ENCODE peak calls at places on chromosomes 4 and X, in seven cellular contexts. D is left ventricle myocardium inferior; T is mucosa of descending colon; O is fibroblast of mammary gland; Y is CD8-positive, alpha-beta T cell; V is bronchial epithelial cell; J is pancreas. E is an unnamed sample.

GRCh38 chr4:40149960-40150385 is 46.9 kb upstream of the RHOH start:
- DNase-seq in D (peak; percentile 19), T (peak; percentile 82), O (peak; percentile 84), Y (peak; percentile 80), V (peak; percentile 71), J (peak; percentile 51), E (peak; percentile 22)

GRCh38 chr4:23368081-23368697 is 521.7 kb downstream of the PPARGC1A start:
- DNase-seq in D (no peak), T (peak; percentile 67), O (no peak), Y (no peak), V (peak; percentile 21), J (no peak), E (no peak)

GRCh38 chrX:35090801-35091200 is 148.2 kb downstream of the FAM47B start:
- DNase-seq in D (no peak), T (no peak), O (no peak), Y (no peak), V (no peak), J (no peak), E (no peak)

GRCh38 chrX:118761950-118762725 is 34.7 kb downstream of the IL13RA1 start:
- DNase-seq in D (no peak), T (no peak), O (peak; percentile 5), Y (no peak), V (no peak), J (no peak), E (no peak)

GRCh38 chr4:138816883-138817282 is 198.7 kb upstream of the NOCT start:
- DNase-seq in D (no peak), T (no peak), O (no peak), Y (no peak), V (no peak), J (no peak), E (no peak)

GRCh38 chr4:184385705-184386141 is 88.6 kb downstream of the IRF2 start:
- DNase-seq in D (peak; percentile 70), T (peak; percentile 88), O (no peak), Y (no peak), V (no peak), J (no peak), E (no peak)

GRCh38 chrX:106246511-106246910 is 78.4 kb downstream of the PWWP3B start:
- DNase-seq in D (no peak), T (no peak), O (peak; percentile 60), Y (no peak), V (peak; percentile 78), J (no peak), E (peak; percentile 49)

GRCh38 chrX:46444011-46444410 is 101.2 kb downstream of the ZNF674 start:
- DNase-seq in D (no peak), T (no peak), O (peak; percentile 89), Y (no peak), V (peak; percentile 78), J (no peak), E (peak; percentile 90)

GRCh38 chrX:101550362-101550761 is at the start of gene ARMCX1:
- DNase-seq in D (peak; percentile 70), T (peak; percentile 54), O (peak; percentile 84), Y (no peak), V (peak; percentile 44), J (peak; percentile 61), E (peak; percentile 67)

GRCh38 chrX:149504226-149504914 is 736 bp downstream of the IDS start:
- DNase-seq in D (no peak), T (no peak), O (peak; percentile 9), Y (peak; percentile 58), V (no peak), J (no peak), E (no peak)

DNA sequence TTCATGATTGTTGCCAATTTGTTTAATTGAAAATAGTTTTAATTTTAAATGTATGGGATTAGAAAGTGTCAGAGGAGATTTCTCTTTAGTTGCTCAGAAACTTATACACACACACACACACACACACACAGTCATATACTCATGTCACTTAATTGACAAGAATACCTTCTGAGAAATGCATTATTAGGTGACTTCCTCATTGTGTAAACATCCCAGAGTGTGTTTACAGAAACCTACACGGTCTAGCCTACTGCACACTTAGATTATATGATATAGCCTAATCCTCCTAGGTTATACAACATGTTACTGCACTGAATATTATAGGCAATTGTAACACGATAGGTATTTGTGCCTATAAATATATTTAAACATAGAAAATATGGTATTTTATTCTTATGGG is 1327.4 kb downstream of the FSTL5 start:
- DNase-seq in D (no peak), T (no peak), O (no peak), Y (no peak), V (peak; percentile 28), J (no peak), E (no peak)
- H3K4me3 ChIP-seq in D (no peak overlapping the region), T (no peak overlapping the region), O (no peak overlapping the region), Y (no peak overlapping the region), V (no peak overlapping the region), J (no peak overlapping the region), E (no peak overlapping the region)

DNA sequence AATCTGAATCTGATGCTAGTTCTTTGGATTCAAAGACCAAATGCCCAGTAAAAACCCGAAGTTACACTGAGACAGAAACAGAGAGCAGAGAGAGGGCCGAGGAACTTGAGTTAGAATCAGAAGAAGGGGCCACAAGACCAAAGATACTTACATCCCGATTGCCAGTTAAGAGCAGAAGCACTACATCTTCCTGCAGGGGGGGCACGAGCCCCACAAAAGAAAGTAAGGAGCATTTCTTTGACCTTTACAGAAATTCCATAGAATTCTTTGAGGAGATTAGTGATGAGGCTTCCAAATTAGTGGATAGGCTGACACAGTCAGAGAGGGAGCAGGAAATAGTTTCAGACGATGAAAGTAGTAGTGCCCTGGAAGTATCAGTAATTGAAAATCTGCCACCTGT is 309.3 kb downstream of the ANK2 start:
- DNase-seq in D (no peak), T (no peak), O (no peak), Y (no peak), V (no peak), J (no peak), E (no peak)
- TF ChIP-seq CTCF in D (no peak), T (no peak), O (no peak), Y (no peak), V (no peak), J (no peak), E (no peak)

DNA sequence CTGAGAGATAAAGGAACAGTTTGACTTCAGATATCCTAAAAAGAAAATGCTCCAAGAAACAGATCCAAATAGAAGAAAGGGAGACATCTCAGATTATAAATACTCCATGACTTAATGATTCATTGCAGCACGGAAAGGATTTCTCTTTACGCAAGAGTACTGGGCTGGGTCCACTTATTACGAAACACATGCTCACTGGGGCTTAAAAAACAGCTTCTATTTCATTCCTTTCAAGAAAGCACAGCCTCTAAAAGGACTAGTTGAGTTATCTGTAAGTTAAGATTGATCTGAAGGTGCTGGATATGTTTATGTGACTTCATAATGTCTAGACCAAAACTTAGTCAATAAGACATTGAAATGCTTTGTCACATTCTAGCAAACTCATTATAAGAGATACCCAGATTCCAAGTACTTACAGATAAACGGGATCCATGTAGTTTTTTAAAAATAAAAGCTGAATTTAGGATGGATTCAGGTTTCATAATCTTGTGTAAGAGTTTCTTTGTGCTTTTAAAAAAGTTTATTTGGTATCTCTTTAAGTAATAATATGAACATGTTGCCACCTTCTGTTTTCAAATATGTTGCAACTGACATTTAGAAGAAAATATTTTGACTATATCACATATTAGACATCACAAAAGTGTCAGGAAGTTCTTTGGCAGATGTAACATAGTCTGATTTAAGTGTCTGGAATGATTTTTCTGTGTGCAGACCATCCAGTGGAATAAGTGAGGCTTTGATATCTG is 109.5 kb upstream of the MYOZ2 start:
- DNase-seq in D (no peak), T (peak; percentile 44), O (peak; percentile 95), Y (no peak), V (peak; percentile 94), J (no peak), E (peak; percentile 92)
- H3K4me3 ChIP-seq in D (peak overlapping the region; percentile 24), T (no peak overlapping the region), O (peak overlapping the region; percentile 28), Y (no peak overlapping the region), V (no peak overlapping the region), J (no peak overlapping the region), E (no peak overlapping the region)

DNA sequence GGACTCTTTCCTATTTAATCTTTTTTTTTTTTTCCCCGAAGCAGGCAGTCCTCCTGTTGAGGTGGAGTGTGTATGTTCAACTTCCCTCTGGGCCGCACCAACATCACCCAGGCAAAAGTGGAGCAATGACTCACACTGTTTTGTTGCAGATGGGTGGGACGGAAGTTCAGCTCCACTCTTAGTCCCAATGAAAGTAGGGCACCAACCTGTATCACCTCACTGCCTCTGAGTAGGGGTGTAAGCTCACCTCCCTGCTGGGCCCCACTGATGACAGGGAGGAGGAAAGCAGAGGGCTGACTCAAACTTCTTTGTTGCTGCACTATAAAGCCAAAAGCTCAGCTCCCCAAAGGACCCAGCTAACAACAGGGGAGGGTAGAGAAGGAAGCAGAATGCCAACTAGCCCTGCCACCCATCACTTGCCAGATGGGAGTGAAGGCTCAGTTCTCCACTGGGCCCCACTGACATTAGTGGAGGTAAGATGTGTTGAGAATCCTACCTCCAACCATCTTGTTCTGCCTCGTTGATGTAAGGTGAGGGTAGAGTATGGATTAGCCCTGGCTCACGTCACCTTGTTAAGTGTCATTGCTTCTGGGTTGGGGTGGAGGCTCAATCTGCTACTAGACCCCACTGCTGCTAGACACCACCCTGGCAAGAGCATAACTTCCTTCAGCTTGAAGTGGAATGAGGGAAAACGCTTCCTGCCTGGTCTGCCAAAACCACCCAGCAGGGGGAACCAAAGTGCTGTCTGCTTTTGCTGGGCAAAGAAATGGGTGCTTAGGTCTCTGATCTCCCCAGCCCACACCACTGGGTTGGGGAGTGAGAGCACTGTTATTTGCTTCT is 14.1 kb downstream of the RPS6KA3 start:
- DNase-seq in D (peak; percentile 45), T (peak; percentile 85), O (peak; percentile 60), Y (peak; percentile 84), V (peak; percentile 54), J (peak; percentile 37), E (peak; percentile 19)
- TF ChIP-seq CTCF in D (peak; percentile 61), T (peak; percentile 16), O (peak; percentile 86), Y (peak; percentile 49), V (peak; percentile 79), J (peak; percentile 44), E (peak; percentile 52)

GRCh38 chr4:149823770-149824221 is 8.2 kb upstream of the IQCM start:
- DNase-seq in D (no peak), T (no peak), O (peak; percentile 86), Y (no peak), V (peak; percentile 94), J (no peak), E (peak; percentile 87)
- H3K4me3 ChIP-seq in D (no peak overlapping the region), T (no peak overlapping the region), O (no peak overlapping the region), Y (no peak overlapping the region), V (no peak overlapping the region), J (no peak overlapping the region), E (no peak overlapping the region)

GRCh38 chrX:37644381-37645305 is 40.9 kb upstream of the XK start:
- DNase-seq in D (no peak), T (peak; percentile 14), O (no peak), Y (no peak), V (peak; percentile 91), J (no peak), E (no peak)

GRCh38 chrX:37652053-37652452 is 33.5 kb upstream of the XK start:
- DNase-seq in D (no peak), T (peak; percentile 6), O (no peak), Y (no peak), V (no peak), J (no peak), E (no peak)

GRCh38 chrX:37646254-37646653 is 39.3 kb upstream of the XK start:
- DNase-seq in D (no peak), T (no peak), O (no peak), Y (no peak), V (peak; percentile 4), J (no peak), E (no peak)
- TF ChIP-seq CTCF in D (peak; percentile 8), T (no peak), O (peak; percentile 8), Y (no peak), V (no peak), J (no peak), E (no peak)

GRCh38 chr4:118281611-118282442 is 71.0 kb downstream of the PRSS12 start:
- DNase-seq in D (no peak), T (no peak), O (peak; percentile 63), Y (no peak), V (peak; percentile 59), J (no peak), E (peak; percentile 61)
- H3K4me3 ChIP-seq in D (no peak overlapping the region), T (no peak overlapping the region), O (no peak overlapping the region), Y (no peak overlapping the region), V (no peak overlapping the region), J (no peak overlapping the region), E (no peak overlapping the region)

GRCh38 chrX:16993791-16994318 is 47.4 kb downstream of the REPS2 start:
- DNase-seq in D (no peak), T (no peak), O (no peak), Y (no peak), V (no peak), J (no peak), E (no peak)
- TF ChIP-seq CTCF in D (no peak), T (no peak), O (peak; percentile 28), Y (no peak), V (no peak), J (no peak), E (no peak)